ENCODE peak calls at places on chromosomes 2 and 18, in ten cellular contexts. P is stomach; W is cardiac fibroblast; H is CD4-positive, alpha-beta T cell; X is psoas muscle; F is brain microvascular endothelial cell; D is AG09309; J is right lobe of liver; E is HFF-Myc; V is neural crest cell. U is an unnamed sample.

GRCh38 chr2:64966017-64966416 is 23.2 kb upstream of the SLC1A4 start:
- DNase-seq in P (no peak), W (no peak), H (no peak), X (no peak), F (no peak), D (no peak), J (no peak), E (no peak), V (no peak), U (no peak)

GRCh38 chr2:56522605-56523089 is 338.9 kb downstream of the CCDC85A start:
- DNase-seq in P (peak), W (peak), H (no peak), X (peak), F (no peak), D (no peak), J (peak), E (peak), V (no peak), U (peak)

GRCh38 chr2:133247613-133248012 is 320.6 kb downstream of the NCKAP5 start:
- DNase-seq in P (no peak), W (no peak), H (no peak), X (no peak), F (no peak), D (no peak), J (no peak), E (no peak), V (no peak), U (no peak)

GRCh38 chr2:127069003-127069402 is 38.0 kb downstream of the BIN1 start:
- DNase-seq in P (no peak), W (no peak), H (no peak), X (no peak), F (no peak), D (no peak), J (no peak), E (no peak), V (no peak), U (no peak)

GRCh38 chr2:8627019-8627691 is 54.7 kb upstream of the ID2 start:
- DNase-seq in P (no peak), W (no peak), H (no peak), X (no peak), F (no peak), D (no peak), J (peak), E (no peak), V (no peak), U (no peak)

GRCh38 chr2:128053331-128053730 is 25.5 kb upstream of the SAP130 start:
- DNase-seq in P (no peak), W (no peak), H (no peak), X (no peak), F (no peak), D (no peak), J (no peak), E (no peak), V (no peak), U (no peak)

GRCh38 chr2:174680221-174680620 is 82.6 kb upstream of the WIPF1 start:
- DNase-seq in P (no peak), W (no peak), H (no peak), X (no peak), F (no peak), D (no peak), J (no peak), E (no peak), V (no peak), U (no peak)

GRCh38 chr2:187324631-187325030 is 123.4 kb downstream of the CALCRL start:
- DNase-seq in P (no peak), W (no peak), H (no peak), X (no peak), F (no peak), D (no peak), J (no peak), E (no peak), V (no peak), U (no peak)

GRCh38 chr2:152552868-152553267 is 164.4 kb downstream of the PRPF40A start:
- DNase-seq in P (no peak), W (no peak), H (no peak), X (no peak), F (no peak), D (no peak), J (no peak), E (no peak), V (no peak), U (no peak)

GRCh38 chr2:232372231-232373208 is 6.0 kb upstream of the ALPP start:
- DNase-seq in P (no peak), W (peak), H (no peak), X (no peak), F (peak), D (peak), J (no peak), E (no peak), V (no peak), U (peak)

GRCh38 chr2:1132328-1132964 is 181.8 kb downstream of the SNTG2 start:
- DNase-seq in P (no peak), W (no peak), H (no peak), X (no peak), F (no peak), D (no peak), J (no peak), E (no peak), V (no peak), U (no peak)

GRCh38 chr18:31098878-31099277 is 3.3 kb downstream of the DSC2 start:
- DNase-seq in P (no peak), W (no peak), H (no peak), X (no peak), F (no peak), D (no peak), J (no peak), E (no peak), V (no peak), U (no peak)

GRCh38 chr2:173355132-173355865 is 627 bp downstream of the CDCA7 start:
- DNase-seq in P (peak), W (peak), H (no peak), X (peak), F (peak), D (no peak), J (no peak), E (peak), V (peak), U (peak)

GRCh38 chr2:20646446-20646845 is 4.5 kb downstream of the HS1BP3 start:
- DNase-seq in P (no peak), W (no peak), H (no peak), X (no peak), F (no peak), D (no peak), J (no peak), E (no peak), V (no peak), U (no peak)

GRCh38 chr2:232348936-232349335 is 29.6 kb upstream of the ALPP start:
- DNase-seq in P (peak), W (no peak), H (no peak), X (no peak), F (no peak), D (no peak), J (peak), E (no peak), V (no peak), U (no peak)

GRCh38 chr2:184067502-184067901 is 530.8 kb upstream of the ZNF804A start:
- DNase-seq in P (no peak), W (no peak), H (no peak), X (no peak), F (no peak), D (no peak), J (no peak), E (no peak), V (no peak), U (no peak)

GRCh38 chr2:98509542-98510321 is 65.1 kb downstream of the INPP4A start:
- DNase-seq in P (no peak), W (no peak), H (no peak), X (no peak), F (no peak), D (no peak), J (no peak), E (no peak), V (no peak), U (no peak)

GRCh38 chr18:51563401-51563800 is 365.9 kb upstream of the MEX3C start:
- DNase-seq in P (no peak), W (no peak), H (no peak), X (no peak), F (no peak), D (no peak), J (no peak), E (no peak), V (no peak), U (no peak)

GRCh38 chr18:51559198-51559901 is 361.9 kb upstream of the MEX3C start:
- DNase-seq in P (no peak), W (no peak), H (no peak), X (no peak), F (no peak), D (no peak), J (peak), E (no peak), V (no peak), U (no peak)

GRCh38 chr18:51561821-51562220 is 364.3 kb upstream of the MEX3C start:
- DNase-seq in P (no peak), W (no peak), H (no peak), X (no peak), F (no peak), D (no peak), J (no peak), E (no peak), V (no peak), U (no peak)

DNA sequence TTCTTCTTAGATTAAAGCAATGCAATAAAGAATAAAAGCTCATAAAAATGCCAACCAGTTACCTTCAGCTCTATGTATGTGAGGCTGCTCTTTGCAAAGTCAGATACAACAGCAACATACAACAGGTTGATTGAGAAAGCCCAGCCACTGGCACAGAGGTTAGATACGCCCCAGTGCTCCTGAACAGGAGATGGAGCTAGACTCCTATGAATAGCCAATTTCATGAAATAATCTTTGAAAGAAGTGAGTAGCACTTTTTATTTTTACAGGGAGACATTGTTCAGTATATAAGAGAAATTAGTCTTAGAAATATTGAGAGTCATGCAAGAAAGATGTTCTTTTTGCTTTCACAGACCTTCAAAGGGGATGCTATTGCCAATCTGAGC is 362.4 kb upstream of the MEX3C start:
- DNase-seq in P (no peak), W (no peak), H (no peak), X (no peak), F (no peak), D (no peak), J (no peak), E (no peak), V (no peak), U (no peak)
- TF ChIP-seq CTCF in P (no peak), W (no peak), H (no peak), X (no peak), F (no peak), D (no peak), J (no peak), E (no peak), V (no peak), U (no peak)

DNA sequence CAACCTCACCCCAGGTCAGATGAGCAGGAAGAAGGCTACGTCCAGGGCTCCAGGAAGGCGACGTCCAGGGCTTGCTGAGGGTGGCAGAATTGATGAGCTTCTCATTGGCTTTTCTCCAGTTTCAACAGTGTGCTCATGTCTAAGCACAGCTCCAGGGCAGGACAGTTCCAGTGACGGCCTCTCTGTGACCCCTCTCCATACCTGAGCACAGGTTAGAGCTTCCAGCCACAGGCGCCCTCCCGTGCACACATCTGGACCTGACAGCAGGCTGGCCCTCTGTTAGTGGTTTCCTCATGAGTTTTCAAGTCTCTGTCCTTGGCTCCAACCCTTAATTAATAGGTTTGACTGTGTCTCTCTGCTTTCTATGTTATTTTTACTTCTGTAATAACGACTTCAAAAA is 327.6 kb downstream of the ZNF516 start:
- DNase-seq in P (no peak), W (no peak), H (no peak), X (no peak), F (no peak), D (no peak), J (no peak), E (no peak), V (no peak), U (no peak)
- TF ChIP-seq CTCF in P (no peak), W (no peak), H (no peak), X (no peak), F (no peak), D (no peak), J (no peak), E (no peak), V (no peak), U (no peak)

DNA sequence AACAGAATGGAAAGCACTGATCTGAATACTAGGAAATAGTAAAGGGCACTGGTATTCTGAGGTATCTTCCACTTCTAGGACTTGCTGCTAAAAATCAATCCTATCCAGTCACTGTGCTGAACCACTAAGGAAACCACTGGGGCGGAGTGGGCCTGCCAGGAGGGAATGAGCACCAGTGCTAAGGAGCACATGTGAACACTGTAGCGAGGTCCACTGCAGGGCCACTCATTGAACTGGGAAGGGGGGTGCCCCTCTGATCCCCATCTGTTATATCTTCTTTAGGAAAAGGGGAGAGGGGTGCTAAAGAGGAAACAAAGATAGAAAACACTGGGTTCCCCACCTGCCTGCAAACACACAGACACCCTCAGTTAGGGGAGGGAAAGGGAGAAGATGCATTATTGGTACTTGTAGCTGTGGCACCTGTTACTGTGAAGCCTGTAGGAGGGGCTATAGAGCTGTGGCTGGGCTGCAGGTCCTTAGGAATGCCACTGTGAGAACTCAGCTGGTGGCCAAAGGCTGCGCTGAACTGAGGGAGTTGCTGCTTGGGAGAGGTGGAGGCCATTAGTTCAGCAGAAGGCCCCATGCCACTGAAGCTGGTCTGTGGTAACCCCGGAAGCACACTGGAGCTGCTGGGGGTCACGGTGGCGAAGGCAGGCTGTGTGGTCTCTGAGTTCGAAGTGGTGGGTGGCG is 81.8 kb downstream of the INO80D start:
- DNase-seq in P (no peak), W (peak), H (no peak), X (no peak), F (no peak), D (no peak), J (no peak), E (peak), V (no peak), U (peak)
- TF ChIP-seq CTCF in P (no peak), W (peak), H (no peak), X (no peak), F (peak), D (peak), J (peak), E (peak), V (peak), U (peak)

DNA sequence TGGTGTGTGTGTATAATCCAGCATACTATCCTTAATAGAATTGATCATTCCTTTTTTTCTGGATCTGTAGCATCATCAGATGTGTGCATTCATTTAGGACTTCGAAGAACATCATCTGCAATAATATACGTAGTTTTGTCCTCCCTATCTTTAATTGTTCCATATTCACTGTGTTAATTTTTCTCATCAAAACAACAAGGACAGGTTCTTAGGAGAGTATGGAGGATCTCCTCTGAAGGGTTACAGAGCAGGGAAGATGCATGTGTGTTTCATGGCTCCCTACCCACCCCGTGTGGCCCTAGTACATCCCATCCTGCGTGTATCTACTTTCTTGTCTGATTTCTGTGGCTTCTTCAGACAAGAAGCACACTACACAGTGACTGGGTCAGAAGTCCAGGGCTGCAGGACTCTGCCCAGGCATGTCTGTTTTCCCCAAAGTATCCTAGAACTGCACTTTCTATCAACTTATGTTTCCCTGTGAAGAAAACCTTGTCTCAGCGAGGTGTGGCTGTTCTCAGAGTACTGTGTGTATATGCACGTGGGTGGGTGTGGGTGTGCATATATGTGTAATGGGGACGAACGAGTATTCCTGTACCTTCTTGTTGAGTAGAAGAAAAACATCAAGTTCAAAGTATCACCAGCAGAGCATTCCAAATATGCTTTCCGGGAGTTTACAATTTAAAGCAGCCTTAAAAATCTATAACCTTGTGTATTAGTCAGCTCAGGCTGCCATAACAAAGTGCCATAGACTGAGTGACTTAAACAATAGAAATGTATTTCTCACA is 220.4 kb upstream of the FOSL2 start:
- DNase-seq in P (no peak), W (peak), H (no peak), X (no peak), F (peak), D (no peak), J (no peak), E (no peak), V (no peak), U (peak)
- TF ChIP-seq CTCF in P (no peak), W (no peak), H (no peak), X (no peak), F (no peak), D (no peak), J (no peak), E (no peak), V (no peak), U (no peak)

DNA sequence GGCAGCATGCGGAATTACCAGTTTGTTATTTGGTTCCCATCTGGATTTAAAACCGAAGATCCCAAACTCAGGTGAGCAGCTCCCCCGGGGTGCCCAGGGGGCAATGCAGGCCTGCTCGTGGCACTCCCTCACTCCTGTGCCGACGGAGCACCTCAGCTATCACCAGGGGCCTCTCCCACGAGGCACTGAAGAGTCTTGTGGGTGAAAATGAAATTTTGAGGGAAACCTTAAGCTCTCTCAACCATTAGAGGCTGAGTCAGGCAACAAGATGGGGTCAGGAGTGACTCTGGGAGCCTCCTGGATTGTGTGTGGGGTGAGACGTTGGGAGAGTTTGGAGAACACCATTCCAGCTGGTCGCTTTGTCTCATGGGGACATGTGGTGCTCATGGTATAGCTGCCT is 189.0 kb downstream of the PRKCE start:
- DNase-seq in P (no peak), W (no peak), H (no peak), X (no peak), F (no peak), D (no peak), J (no peak), E (no peak), V (no peak), U (no peak)
- TF ChIP-seq CTCF in P (no peak), W (no peak), H (no peak), X (no peak), F (no peak), D (no peak), J (no peak), E (no peak), V (no peak), U (no peak)

GRCh38 chr2:17573085-17573805 is 32.7 kb downstream of the VSNL1 start:
- DNase-seq in P (no peak), W (peak), H (no peak), X (no peak), F (no peak), D (no peak), J (no peak), E (no peak), V (no peak), U (no peak)
- TF ChIP-seq CTCF in P (no peak), W (no peak), H (no peak), X (peak), F (peak), D (peak), J (peak), E (no peak), V (no peak), U (no peak)

GRCh38 chr2:43021791-43022500 is 204.5 kb downstream of the ZFP36L2 start:
- DNase-seq in P (peak), W (no peak), H (no peak), X (no peak), F (no peak), D (no peak), J (no peak), E (no peak), V (peak), U (no peak)
- TF ChIP-seq CTCF in P (no peak), W (peak), H (no peak), X (no peak), F (peak), D (peak), J (peak), E (no peak), V (peak), U (peak)

DNA sequence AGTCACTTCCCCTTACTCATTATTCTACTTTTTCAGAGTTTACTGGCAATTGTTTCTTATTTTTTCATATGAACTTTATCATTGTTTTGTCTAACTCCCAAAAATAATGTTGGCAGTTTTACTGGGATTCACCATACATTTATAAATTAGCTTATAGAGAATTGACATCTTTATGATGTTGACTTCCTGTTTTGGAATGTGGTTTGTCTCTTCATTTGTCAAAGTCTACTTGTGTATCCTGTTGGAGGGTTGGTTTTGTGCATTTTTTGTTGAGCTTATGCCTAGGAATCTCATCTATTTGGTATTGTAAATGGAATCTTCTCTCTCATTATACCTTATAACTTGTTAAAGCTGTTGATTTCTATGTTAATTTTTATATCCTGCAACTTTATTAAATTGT is 16.4 kb downstream of the EPC2 start:
- DNase-seq in P (no peak), W (no peak), H (no peak), X (no peak), F (no peak), D (no peak), J (no peak), E (no peak), V (no peak), U (peak)
- TF ChIP-seq CTCF in P (no peak), W (no peak), H (no peak), X (no peak), F (no peak), D (no peak), J (no peak), E (no peak), V (no peak), U (no peak)

U was measured in HFFc6.